ENCODE peak calls at places on chromosome 13, in four cellular contexts. C is effector memory CD8-positive, alpha-beta T cell; M is activated T-cell treated with anti-CD3 and anti-CD28 coated beads, Interleukin-2, amount 50 U/mL, for 4 hours; I is naive thymus-derived CD4-positive, alpha-beta T cell. R is an unnamed sample.

GRCh38 chr13:27293051-27293691 is 22.5 kb downstream of the RASL11A start:
- ATAC-seq in C (no peak), M (peak), I (peak), R (no peak)

GRCh38 chr13:73258396-73258795 is 199.6 kb downstream of the KLF5 start:
- ATAC-seq in C (no peak), M (no peak), I (peak), R (no peak)

GRCh38 chr13:28527629-28528028 is 32.7 kb upstream of the FLT1 start:
- ATAC-seq in C (no peak), M (no peak), I (peak), R (no peak)

GRCh38 chr13:59261928-59262488 is 901.7 kb downstream of the DIAPH3 start:
- ATAC-seq in C (no peak), M (no peak), I (no peak), R (no peak)

GRCh38 chr13:97967948-97968347 is 14.5 kb downstream of the IPO5 start:
- ATAC-seq in C (no peak), M (no peak), I (no peak), R (no peak)

GRCh38 chr13:82693607-82694006 is 1188.7 kb downstream of the SLITRK1 start:
- ATAC-seq in C (peak), M (no peak), I (no peak), R (no peak)

GRCh38 chr13:105702441-105702840 is 833.0 kb downstream of the EFNB2 start:
- ATAC-seq in C (no peak), M (no peak), I (no peak), R (no peak)

GRCh38 chr13:112510002-112510780 is 77.8 kb downstream of the TUBGCP3 start:
- ATAC-seq in C (no peak), M (no peak), I (no peak), R (no peak)

GRCh38 chr13:99268822-99269221 is 10.6 kb upstream of the GPR18 start:
- ATAC-seq in C (no peak), M (no peak), I (no peak), R (no peak)

GRCh38 chr13:102854675-102855074 is 8.8 kb downstream of the ERCC5 start:
- ATAC-seq in C (peak), M (no peak), I (peak), R (no peak)

GRCh38 chr13:20149762-20150161 is 11.1 kb downstream of the GJA3 start:
- ATAC-seq in C (no peak), M (no peak), I (no peak), R (no peak)

GRCh38 chr13:113325779-113326178 is 28.7 kb downstream of the LAMP1 start:
- ATAC-seq in C (no peak), M (no peak), I (no peak), R (no peak)